ENCODE peak calls at places on chromosomes 16 and 17, in ten cellular contexts. H, M, T, Z, A, G, R, K, Y and X are unnamed samples.

GRCh38 chr16:75197522-75198134 is 9.3 kb downstream of the CTRB2 start:
- DNase-seq in Y (no peak), A (no peak), H (no peak), R (no peak), M (peak; percentile 27), Z (no peak), T (no peak), K (no peak), G (no peak), X (no peak)

GRCh38 chr16:49643429-49644142 is 212.3 kb downstream of the ZNF423 start:
- DNase-seq in H (no peak), Y (peak; percentile 55), A (no peak), G (peak; percentile 21), Z (peak; percentile 62), R (peak; percentile 73), M (peak; percentile 67), K (peak; percentile 18), T (no peak), X (no peak)

GRCh38 chr17:27384721-27385120 is 71.5 kb upstream of the KSR1 start:
- DNase-seq in Y (no peak), T (no peak), A (no peak), G (no peak), M (peak; percentile 20), Z (no peak), R (peak; percentile 26), K (no peak), H (no peak), X (no peak)

GRCh38 chr17:40864661-40865380 is 2.2 kb downstream of the KRT12 start:
- DNase-seq in Z (no peak), T (no peak), A (no peak), K (no peak), M (no peak), R (peak; percentile 8), Y (peak; percentile 18), H (no peak), G (no peak), X (no peak)

GRCh38 chr17:41617136-41617535 is 4.6 kb upstream of the KRT16 start:
- DNase-seq in G (no peak), T (no peak), R (no peak), A (no peak), Y (no peak), Z (no peak), H (no peak), M (no peak), K (no peak), X (no peak)

GRCh38 chr17:36858119-36859002 is 78.9 kb upstream of the LHX1 start:
- DNase-seq in Y (no peak), Z (no peak), G (no peak), K (peak; percentile 66), H (no peak), R (no peak), M (no peak), A (no peak), T (no peak), X (no peak)

GRCh38 chr17:73272906-73273218 is 11.2 kb upstream of the CPSF4L start:
- DNase-seq in M (no peak), A (peak; percentile 25), Z (no peak), T (no peak), H (no peak), Y (no peak), G (no peak), K (no peak), R (no peak), X (no peak)

GRCh38 chr16:84340305-84341040 is 27.9 kb upstream of the ATP2C2 start:
- DNase-seq in R (no peak), H (no peak), Y (no peak), K (peak; percentile 46), M (peak; percentile 13), T (peak; percentile 86), A (no peak), Z (no peak), G (no peak), X (no peak)

GRCh38 chr16:75110637-75111513 is 5.7 kb downstream of the LDHD start:
- DNase-seq in Z (peak; percentile 70), R (peak; percentile 85), Y (peak; percentile 91), T (peak; percentile 95), G (peak; percentile 57), M (peak; percentile 91), A (peak; percentile 89), H (peak; percentile 85), K (peak; percentile 92), X (peak; percentile 92)

GRCh38 chr16:67199011-67199807 is at the start of gene ELMO3:
- DNase-seq in Z (no peak), H (peak; percentile 47), A (peak; percentile 92), R (no peak), M (no peak), T (peak; percentile 89), G (no peak), Y (no peak), K (peak; percentile 71), X (no peak)

DNA sequence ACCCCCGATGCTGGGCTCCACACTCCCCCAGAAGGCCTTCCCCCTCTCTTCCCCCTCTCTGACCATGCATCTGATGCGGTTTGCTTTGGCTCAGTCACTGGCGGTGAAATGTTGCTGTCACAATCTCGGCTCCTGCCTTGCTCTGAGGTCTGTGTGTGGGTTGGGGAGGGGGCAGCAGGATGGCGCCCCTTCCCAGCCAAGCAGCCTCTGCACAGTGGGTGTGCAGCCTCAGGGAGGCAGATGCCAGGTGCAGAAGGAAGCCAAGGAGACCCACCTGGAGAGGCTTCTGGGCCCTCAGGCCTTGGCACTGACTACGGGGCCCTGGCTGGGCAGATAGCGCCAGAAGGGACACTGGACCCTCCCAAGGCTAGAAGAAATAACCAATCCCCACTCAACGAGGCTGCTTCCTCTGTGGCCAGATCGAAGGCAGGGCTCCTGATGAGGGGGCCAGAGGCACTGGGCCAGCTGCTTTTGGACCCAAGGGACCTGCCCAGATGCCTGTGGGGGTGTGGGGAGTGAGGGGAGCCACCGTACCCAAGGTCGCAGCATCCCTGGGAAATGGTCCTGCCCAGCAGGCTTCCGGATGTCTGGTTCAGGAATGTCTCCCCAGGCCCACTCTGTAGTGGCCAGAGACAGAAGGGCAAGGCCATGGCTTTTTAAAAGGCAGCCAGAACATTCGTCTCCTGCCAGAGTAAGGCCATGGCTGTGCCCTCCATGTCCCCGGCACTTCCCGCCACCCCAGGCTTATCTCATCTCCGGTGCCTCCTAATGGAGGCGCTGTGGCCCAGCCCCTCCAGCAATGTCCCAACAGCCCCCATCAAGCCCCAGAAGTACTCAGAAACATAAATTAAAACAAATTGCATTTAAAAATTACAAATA is 43.4 kb upstream of the SLC38A10 start:
- DNase-seq in H (no peak), K (no peak), Y (no peak), A (peak; percentile 45), Z (no peak), T (no peak), R (no peak), M (no peak), G (no peak), X (no peak)
- TF ChIP-seq CTCF in H (no peak), K (no peak), Y (no peak), A (peak; percentile 38), Z (no peak), T (no peak), R (no peak), M (no peak), G (no peak), X (no peak)

GRCh38 chr17:7295230-7296180 is 1.1 kb upstream of the YBX2 start:
- DNase-seq in M (no peak), K (no peak), G (no peak), A (no peak), Z (no peak), H (no peak), T (peak; percentile 38), Y (no peak), R (no peak), X (no peak)
- TF ChIP-seq CTCF in M (no peak), K (no peak), G (no peak), A (peak; percentile 28), Z (no peak), H (no peak), T (no peak), Y (no peak), R (no peak), X (no peak)

GRCh38 chr17:35121315-35121714 is at the start of gene FNDC8:
- DNase-seq in Z (no peak), H (no peak), T (no peak), K (no peak), Y (no peak), A (no peak), R (no peak), G (no peak), M (no peak), X (no peak)

GRCh38 chr17:35116845-35117244 is 2.8 kb downstream of the RAD51D start:
- DNase-seq in Z (no peak), G (no peak), T (no peak), A (peak; percentile 59), R (no peak), Y (no peak), M (no peak), K (no peak), H (no peak), X (no peak)

GRCh38 chr17:35119370-35120185 is at the start of gene RAD51D:
- DNase-seq in A (peak; percentile 93), M (peak; percentile 66), T (peak; percentile 63), K (peak; percentile 65), Y (peak; percentile 58), Z (no peak), H (peak; percentile 88), R (peak; percentile 56), G (no peak), X (peak; percentile 94)

DNA sequence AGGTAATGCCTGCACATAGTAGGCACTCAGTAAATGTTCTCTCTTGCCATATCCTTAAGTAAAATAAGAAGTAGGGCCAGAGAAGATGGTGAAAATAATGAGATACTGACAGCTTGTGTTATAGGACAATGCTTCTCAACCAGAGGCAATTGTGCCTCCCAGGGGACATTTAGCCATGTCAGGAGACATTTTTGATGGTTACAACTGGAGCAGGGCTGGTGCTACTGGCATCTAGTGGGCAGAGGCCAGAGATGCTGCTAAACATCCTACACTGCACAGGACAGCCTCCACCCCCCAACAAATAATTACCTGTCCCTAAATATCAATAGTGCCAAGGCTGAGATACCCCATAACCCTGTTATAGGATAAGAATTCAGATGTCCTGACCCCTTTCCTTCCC is 1.7 kb downstream of the RAD51D start:
- DNase-seq in H (no peak), M (peak; percentile 55), T (no peak), A (no peak), K (peak; percentile 56), R (peak; percentile 45), G (no peak), Z (no peak), Y (no peak), X (peak; percentile 46)
- TF ChIP-seq CTCF in H (no peak), M (peak; percentile 40), T (no peak), A (peak; percentile 14), K (peak; percentile 34), R (peak; percentile 39), G (peak; percentile 50), Z (peak; percentile 23), Y (no peak), X (peak; percentile 46)

DNA sequence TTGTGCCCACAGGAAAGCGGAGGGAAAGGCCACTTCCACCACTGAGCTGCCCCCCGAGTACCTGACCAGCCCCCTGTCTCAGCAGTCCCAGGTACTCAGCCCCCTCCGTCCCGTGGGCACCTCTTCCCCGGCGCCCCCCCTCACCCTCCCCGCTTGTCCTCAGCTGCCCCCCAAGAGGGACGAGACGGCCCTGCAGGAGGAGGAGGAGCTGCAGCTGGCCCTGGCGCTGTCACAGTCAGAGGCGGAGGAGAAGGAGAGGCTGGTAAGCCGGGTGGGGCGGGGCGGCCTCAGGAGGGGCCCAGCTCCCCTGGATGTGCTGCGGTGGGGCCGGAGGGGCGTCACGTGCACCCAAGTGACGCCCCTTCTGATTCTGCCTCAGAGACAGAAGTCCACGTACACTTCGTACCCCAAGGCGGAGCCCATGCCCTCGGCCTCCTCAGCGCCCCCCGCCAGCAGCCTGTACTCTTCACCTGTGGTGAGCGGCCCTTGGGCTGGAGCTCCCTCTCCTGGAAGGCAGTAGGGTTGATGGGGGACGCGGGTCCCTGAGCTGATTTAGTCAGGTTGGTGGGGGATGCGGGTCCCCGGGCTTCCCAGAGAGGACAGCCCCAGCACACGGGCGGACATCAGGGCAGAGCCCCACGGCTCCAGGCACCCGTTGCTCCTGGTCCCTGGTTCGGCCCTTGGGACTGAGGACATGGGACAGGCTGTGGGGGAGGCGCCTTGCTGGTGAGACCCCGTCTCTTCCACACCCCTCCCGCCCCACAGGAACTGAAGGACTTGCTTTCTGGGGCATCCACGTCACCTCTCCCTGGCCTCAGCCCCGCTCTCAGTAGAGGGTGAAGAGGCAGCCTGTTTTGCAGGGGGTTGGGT is 9.4 kb upstream of the MRPL12 start:
- DNase-seq in K (no peak), M (no peak), Z (no peak), G (no peak), Y (no peak), A (peak; percentile 61), H (no peak), R (no peak), T (no peak), X (no peak)
- TF ChIP-seq CTCF in K (no peak), M (no peak), Z (no peak), G (no peak), Y (no peak), A (peak; percentile 53), H (no peak), R (no peak), T (no peak), X (no peak)